ENCODE peak calls at places on chromosomes 13 and 19, in six cellular contexts. One of them, this sample, is unnamed.

GRCh38 chr13:75251188-75251587 is 230.8 kb downstream of the TBC1D4 start:
- DNase-seq in foreskin fibroblast: no peak
- DNase-seq in astrocyte of the cerebellum: no peak
- DNase-seq in DMS153: no peak
- DNase-seq in cardiac muscle cell: peak
- DNase-seq in activated CD4-positive, alpha-beta T cell treated with anti-CD3 and anti-CD28 coated beads, Interleukin-2, amount 50 U/mL, for 4 hours: no peak
- DNase-seq in this sample: no peak

GRCh38 chr19:3075605-3076431 is 13.5 kb upstream of the TLE5 start:
- DNase-seq in foreskin fibroblast: no peak
- DNase-seq in astrocyte of the cerebellum: no peak
- DNase-seq in DMS153: peak
- DNase-seq in cardiac muscle cell: peak
- DNase-seq in activated CD4-positive, alpha-beta T cell treated with anti-CD3 and anti-CD28 coated beads, Interleukin-2, amount 50 U/mL, for 4 hours: peak
- DNase-seq in this sample: peak

GRCh38 chr19:1288528-1289394 is 3.1 kb downstream of the EFNA2 start:
- DNase-seq in foreskin fibroblast: no peak
- DNase-seq in astrocyte of the cerebellum: no peak
- DNase-seq in DMS153: no peak
- DNase-seq in cardiac muscle cell: no peak
- DNase-seq in activated CD4-positive, alpha-beta T cell treated with anti-CD3 and anti-CD28 coated beads, Interleukin-2, amount 50 U/mL, for 4 hours: no peak
- DNase-seq in this sample: no peak

GRCh38 chr19:44280916-44281315 is 21.2 kb downstream of the ZNF233 start:
- DNase-seq in foreskin fibroblast: no peak
- DNase-seq in astrocyte of the cerebellum: no peak
- DNase-seq in DMS153: no peak
- DNase-seq in cardiac muscle cell: no peak
- DNase-seq in activated CD4-positive, alpha-beta T cell treated with anti-CD3 and anti-CD28 coated beads, Interleukin-2, amount 50 U/mL, for 4 hours: no peak
- DNase-seq in this sample: no peak

GRCh38 chr13:99856021-99856420 is 115.5 kb downstream of the ZIC5 start:
- DNase-seq in foreskin fibroblast: no peak
- DNase-seq in astrocyte of the cerebellum: no peak
- DNase-seq in DMS153: no peak
- DNase-seq in cardiac muscle cell: no peak
- DNase-seq in activated CD4-positive, alpha-beta T cell treated with anti-CD3 and anti-CD28 coated beads, Interleukin-2, amount 50 U/mL, for 4 hours: no peak
- DNase-seq in this sample: no peak

GRCh38 chr19:48963371-48964204 is 1.5 kb upstream of the FTL start:
- DNase-seq in foreskin fibroblast: peak
- DNase-seq in astrocyte of the cerebellum: no peak
- DNase-seq in DMS153: no peak
- DNase-seq in cardiac muscle cell: peak
- DNase-seq in activated CD4-positive, alpha-beta T cell treated with anti-CD3 and anti-CD28 coated beads, Interleukin-2, amount 50 U/mL, for 4 hours: peak
- DNase-seq in this sample: peak

GRCh38 chr19:55276720-55277430 is 3.0 kb downstream of the HSPBP1 start:
- DNase-seq in foreskin fibroblast: no peak
- DNase-seq in astrocyte of the cerebellum: no peak
- DNase-seq in DMS153: no peak
- DNase-seq in cardiac muscle cell: no peak
- DNase-seq in activated CD4-positive, alpha-beta T cell treated with anti-CD3 and anti-CD28 coated beads, Interleukin-2, amount 50 U/mL, for 4 hours: no peak
- DNase-seq in this sample: no peak

GRCh38 chr19:10929402-10929794 is 787 bp downstream of the TIMM29 start:
- DNase-seq in foreskin fibroblast: no peak
- DNase-seq in astrocyte of the cerebellum: no peak
- DNase-seq in DMS153: no peak
- DNase-seq in cardiac muscle cell: no peak
- DNase-seq in activated CD4-positive, alpha-beta T cell treated with anti-CD3 and anti-CD28 coated beads, Interleukin-2, amount 50 U/mL, for 4 hours: no peak
- DNase-seq in this sample: no peak

GRCh38 chr19:4185413-4186086 is 3.1 kb downstream of the ANKRD24 start:
- DNase-seq in foreskin fibroblast: no peak
- DNase-seq in astrocyte of the cerebellum: no peak
- DNase-seq in DMS153: no peak
- DNase-seq in cardiac muscle cell: no peak
- DNase-seq in activated CD4-positive, alpha-beta T cell treated with anti-CD3 and anti-CD28 coated beads, Interleukin-2, amount 50 U/mL, for 4 hours: no peak
- DNase-seq in this sample: no peak

GRCh38 chr19:35851213-35852028 is 883 bp downstream of the NPHS1 start:
- DNase-seq in foreskin fibroblast: no peak
- DNase-seq in astrocyte of the cerebellum: no peak
- DNase-seq in DMS153: peak
- DNase-seq in cardiac muscle cell: no peak
- DNase-seq in activated CD4-positive, alpha-beta T cell treated with anti-CD3 and anti-CD28 coated beads, Interleukin-2, amount 50 U/mL, for 4 hours: no peak
- DNase-seq in this sample: no peak

GRCh38 chr19:49791776-49792445 is 21.2 kb downstream of the FUZ start:
- DNase-seq in foreskin fibroblast: no peak
- DNase-seq in astrocyte of the cerebellum: no peak
- DNase-seq in DMS153: no peak
- DNase-seq in cardiac muscle cell: no peak
- DNase-seq in activated CD4-positive, alpha-beta T cell treated with anti-CD3 and anti-CD28 coated beads, Interleukin-2, amount 50 U/mL, for 4 hours: no peak
- DNase-seq in this sample: no peak

GRCh38 chr19:47111081-47111589 is 2.4 kb downstream of the ZC3H4 start:
- DNase-seq in foreskin fibroblast: no peak
- DNase-seq in astrocyte of the cerebellum: no peak
- DNase-seq in DMS153: no peak
- DNase-seq in cardiac muscle cell: no peak
- DNase-seq in activated CD4-positive, alpha-beta T cell treated with anti-CD3 and anti-CD28 coated beads, Interleukin-2, amount 50 U/mL, for 4 hours: peak
- DNase-seq in this sample: peak

GRCh38 chr19:46416077-46416709 is 2.8 kb upstream of the CCDC8 start:
- DNase-seq in foreskin fibroblast: peak
- DNase-seq in astrocyte of the cerebellum: peak
- DNase-seq in DMS153: peak
- DNase-seq in cardiac muscle cell: peak
- DNase-seq in activated CD4-positive, alpha-beta T cell treated with anti-CD3 and anti-CD28 coated beads, Interleukin-2, amount 50 U/mL, for 4 hours: no peak
- DNase-seq in this sample: no peak

GRCh38 chr13:54415753-54416366 is 1387.2 kb downstream of the OLFM4 start:
- DNase-seq in foreskin fibroblast: no peak
- DNase-seq in astrocyte of the cerebellum: no peak
- DNase-seq in DMS153: no peak
- DNase-seq in cardiac muscle cell: no peak
- DNase-seq in activated CD4-positive, alpha-beta T cell treated with anti-CD3 and anti-CD28 coated beads, Interleukin-2, amount 50 U/mL, for 4 hours: no peak
- DNase-seq in this sample: no peak

GRCh38 chr19:18173572-18174294 is at the start of gene IFI30:
- DNase-seq in foreskin fibroblast: no peak
- DNase-seq in astrocyte of the cerebellum: no peak
- DNase-seq in DMS153: peak
- DNase-seq in cardiac muscle cell: peak
- DNase-seq in activated CD4-positive, alpha-beta T cell treated with anti-CD3 and anti-CD28 coated beads, Interleukin-2, amount 50 U/mL, for 4 hours: peak
- DNase-seq in this sample: peak

GRCh38 chr13:90867336-90867683 is 480.2 kb upstream of the MIR17HG start:
- DNase-seq in foreskin fibroblast: peak
- DNase-seq in astrocyte of the cerebellum: peak
- DNase-seq in DMS153: peak
- DNase-seq in cardiac muscle cell: peak
- DNase-seq in activated CD4-positive, alpha-beta T cell treated with anti-CD3 and anti-CD28 coated beads, Interleukin-2, amount 50 U/mL, for 4 hours: no peak
- DNase-seq in this sample: no peak

GRCh38 chr19:2185734-2186070 is 22.0 kb downstream of the DOT1L start:
- DNase-seq in foreskin fibroblast: no peak
- DNase-seq in astrocyte of the cerebellum: no peak
- DNase-seq in DMS153: no peak
- DNase-seq in cardiac muscle cell: no peak
- DNase-seq in activated CD4-positive, alpha-beta T cell treated with anti-CD3 and anti-CD28 coated beads, Interleukin-2, amount 50 U/mL, for 4 hours: no peak
- DNase-seq in this sample: no peak